ENCODE peak calls at places on chromosomes 3 and 15, in six cellular contexts. X is GM23338, C is HCT116, H is PC-3, M is hepatocyte, F is MM.1S. G is an unnamed sample. For H3K9me2, the result is how much of the 10 kb centered on the place peaks cover.

GRCh38 chr15:50340431-50340830 is 14.6 kb downstream of the GABPB1 start:
- DNase-seq in F (no peak), X (no peak), C (no peak), H (no peak), M (no peak), G (no peak)

GRCh38 chr15:66646308-66646707 is 55.7 kb upstream of the SMAD6 start:
- DNase-seq in C (no peak), H (no peak), F (no peak), X (no peak), M (no peak), G (no peak)

GRCh38 chr15:31606942-31607497 is 280.4 kb downstream of the KLF13 start:
- DNase-seq in X (no peak), H (no peak), F (no peak), C (no peak), M (no peak), G (no peak)

GRCh38 chr15:46251873-46252272 is 617.0 kb downstream of the SQOR start:
- DNase-seq in H (no peak), F (no peak), C (no peak), X (peak), M (no peak), G (no peak)

GRCh38 chr3:69200384-69201068 is 78.1 kb upstream of the LMOD3 start:
- DNase-seq in M (peak), X (peak), C (no peak), F (peak), H (peak), G (peak)

GRCh38 chr3:42014443-42014945 is 52.6 kb upstream of the ULK4 start:
- DNase-seq in C (no peak), M (no peak), X (no peak), H (peak), F (peak), G (no peak)

GRCh38 chr3:97914390-97914789 is 57.8 kb downstream of the RIOX2 start:
- DNase-seq in F (no peak), M (no peak), X (no peak), C (peak), H (peak), G (peak)

GRCh38 chr3:105495021-105495420 is 128.3 kb downstream of the ALCAM start:
- DNase-seq in F (no peak), M (no peak), C (no peak), X (no peak), H (no peak), G (no peak)

GRCh38 chr3:50581459-50581842 is 12.1 kb downstream of the HEMK1 start:
- DNase-seq in X (no peak), F (no peak), C (no peak), M (no peak), H (no peak), G (no peak)

GRCh38 chr3:18667552-18667951 is 242.4 kb upstream of the SATB1 start:
- DNase-seq in F (no peak), H (no peak), M (no peak), C (no peak), X (no peak), G (no peak)

GRCh38 chr3:58206406-58207011 is 4.3 kb downstream of the DNASE1L3 start:
- DNase-seq in M (no peak), F (no peak), H (peak), C (no peak), X (no peak), G (peak)

GRCh38 chr15:94070341-94071275 is 160.8 kb upstream of the MCTP2 start:
- DNase-seq in M (peak), C (no peak), X (peak), H (peak), F (no peak), G (no peak)

GRCh38 chr3:178297204-178297603 is 239.0 kb upstream of the KCNMB2 start:
- DNase-seq in H (no peak), F (no peak), X (no peak), C (no peak), M (no peak), G (no peak)

GRCh38 chr3:32438596-32439344 is 47.1 kb downstream of the CMTM7 start:
- DNase-seq in C (no peak), H (no peak), M (no peak), X (no peak), F (peak), G (no peak)

GRCh38 chr3:127390365-127391025 is 102.6 kb upstream of the PRR20G start:
- DNase-seq in M (no peak), H (no peak), C (no peak), F (no peak), X (no peak), G (no peak)

DNA sequence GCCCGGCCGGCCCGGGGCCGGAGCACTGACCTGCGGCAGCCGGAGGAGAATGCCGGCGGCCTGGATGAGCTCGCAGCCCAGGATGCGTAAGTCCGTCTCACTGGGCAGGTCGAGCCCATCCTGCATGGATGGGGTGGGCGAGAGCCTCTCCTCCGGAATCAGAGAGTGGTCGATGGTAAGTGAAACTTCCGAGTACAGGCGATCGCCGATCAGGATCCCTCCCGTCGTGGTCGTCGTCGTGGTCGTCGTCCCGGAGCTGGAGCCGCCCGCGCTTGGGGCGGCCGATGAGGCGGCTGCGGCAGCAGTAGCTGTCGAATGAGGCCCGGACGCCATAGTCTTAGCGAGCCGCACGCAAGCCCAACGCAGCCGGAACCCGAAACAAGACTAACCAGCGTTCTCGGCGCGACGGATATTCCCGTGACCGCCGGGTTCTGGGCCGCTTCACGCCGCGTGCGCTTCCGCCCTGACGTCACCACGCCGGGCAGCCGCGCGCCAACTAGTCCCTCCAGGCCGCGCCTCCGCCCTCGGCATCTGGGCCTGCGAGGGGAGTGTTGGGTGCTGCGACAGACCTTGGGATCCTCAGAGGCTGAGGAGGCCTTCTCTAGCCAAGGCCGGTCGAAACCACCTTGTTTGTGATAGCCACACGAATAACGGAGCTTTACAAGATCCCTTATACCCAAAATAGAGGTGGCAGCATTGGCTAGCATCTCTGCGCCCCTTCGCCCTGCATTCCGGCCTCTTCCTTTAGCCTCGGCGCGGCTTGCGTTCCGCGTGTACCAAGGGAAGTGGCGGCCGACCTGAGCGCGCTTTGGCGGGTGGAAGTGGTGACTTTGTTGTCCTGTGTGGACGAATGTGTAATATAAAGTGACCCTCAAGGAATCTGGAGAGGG is at the start of gene CCNL1:
- DNase-seq in C (peak), M (peak), X (peak), F (peak), H (peak), G (peak)
- TF ChIP-seq EZH2 in C (no peak), M (no peak), X (no peak), F (no peak), H (no peak), G (no peak)

GRCh38 chr3:115348391-115348790 is 201.3 kb upstream of the ZBTB20 start:
- DNase-seq in X (no peak), H (no peak), M (no peak), F (no peak), C (no peak), G (no peak)
- H3K9me2 ChIP-seq in X (under half), H (under half), M (under half), F (under half), C (under half), G (under half)

DNA sequence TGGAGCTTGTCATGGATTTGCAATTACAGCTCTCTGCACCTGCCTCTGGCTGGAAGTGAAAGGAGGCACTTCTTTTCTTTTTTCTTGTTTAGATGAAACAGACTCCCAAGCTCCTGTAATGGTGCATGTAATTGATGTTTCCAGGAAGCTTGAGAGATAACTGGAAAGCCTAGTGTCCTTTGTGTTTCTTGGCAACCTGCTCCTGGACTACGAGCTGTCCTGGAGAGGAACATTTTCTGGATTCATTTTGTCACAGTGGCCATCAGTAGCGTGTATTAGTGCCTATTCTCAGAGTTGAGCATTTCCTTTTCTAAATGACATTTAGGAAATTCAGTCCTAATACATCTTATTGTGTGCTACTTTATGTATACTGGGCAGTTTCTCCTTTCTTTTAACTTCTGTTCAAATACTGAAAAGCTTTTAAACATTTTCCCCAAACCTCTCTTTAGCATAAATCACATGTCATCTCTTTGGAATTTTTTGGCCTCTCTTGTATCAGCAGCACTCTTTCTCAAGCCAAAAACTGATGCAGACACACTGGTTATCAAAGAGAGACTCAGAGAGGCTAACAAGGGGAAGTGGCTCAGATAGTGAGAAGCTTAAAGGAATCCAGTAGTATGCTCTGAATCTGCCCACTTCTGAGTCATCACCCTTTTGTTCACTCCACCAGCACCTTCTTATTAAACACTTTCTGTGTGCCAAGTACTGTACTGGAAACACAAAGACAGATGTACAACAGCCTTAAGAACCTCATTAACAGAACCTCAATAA is 62.6 kb upstream of the SLC2A2 start:
- DNase-seq in H (peak), F (no peak), M (peak), X (no peak), C (peak), G (peak)
- H3K4me2 ChIP-seq in H (peak), F (no peak), M (no peak), X (no peak), C (peak), G (no peak)

DNA sequence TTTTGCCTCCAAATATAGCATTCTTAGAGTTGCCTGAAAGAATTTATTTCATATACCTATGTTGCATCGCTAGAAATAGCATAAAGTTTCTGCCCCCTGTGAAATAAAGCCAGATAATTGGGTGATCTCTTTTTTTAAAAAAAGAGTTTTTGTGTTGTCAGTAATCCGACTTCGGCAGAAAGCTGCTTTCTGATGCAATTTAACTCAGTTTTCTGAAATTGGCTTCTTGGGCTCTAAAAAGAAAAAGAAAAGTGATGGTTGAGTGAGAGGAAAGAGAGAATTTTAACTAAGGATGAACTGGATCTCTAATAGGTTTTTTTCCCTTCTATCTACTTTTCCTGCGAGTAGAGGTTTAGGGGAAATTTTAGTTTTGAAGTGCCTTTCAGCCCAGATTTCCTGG is 20.9 kb downstream of the RAP2B start:
- DNase-seq in X (no peak), H (no peak), F (no peak), M (no peak), C (no peak), G (no peak)
- TF ChIP-seq EZH2 in X (no peak), H (no peak), F (no peak), M (no peak), C (no peak), G (no peak)

DNA sequence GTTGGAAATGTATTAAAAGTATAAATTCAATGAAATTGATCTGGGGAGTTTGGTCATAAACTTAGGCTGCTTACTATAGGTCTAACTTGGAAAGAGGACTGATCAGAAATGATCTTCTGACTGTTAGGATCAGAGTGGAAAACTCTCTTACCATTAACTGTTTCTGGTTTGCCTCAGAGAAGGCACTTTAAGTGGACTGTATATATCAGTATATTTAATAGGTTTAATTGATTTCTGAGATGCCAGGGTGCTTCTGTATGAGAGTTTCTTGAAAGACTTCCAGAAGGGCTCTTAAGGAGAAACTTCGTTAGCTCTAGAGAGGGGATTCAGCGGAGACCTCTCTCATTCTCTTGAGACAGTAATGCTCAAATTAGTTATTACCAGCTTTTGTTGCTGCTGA is 36.5 kb downstream of the ECT2 start:
- DNase-seq in H (no peak), F (no peak), X (no peak), M (no peak), C (no peak), G (no peak)
- H3K9me2 ChIP-seq in H (under half), F (under half), X (under half), M (under half), C (under half), G (under half)

GRCh38 chr3:160675566-160676124 is 1.3 kb upstream of the ARL14 start:
- DNase-seq in X (no peak), M (no peak), F (no peak), C (no peak), H (peak), G (peak)

GRCh38 chr3:160676547-160677303 is at the start of gene ARL14:
- DNase-seq in X (no peak), H (peak), F (no peak), M (peak), C (peak), G (peak)

GRCh38 chr3:160673188-160673587 is 3.8 kb upstream of the ARL14 start:
- DNase-seq in H (no peak), F (no peak), X (no peak), M (no peak), C (no peak), G (no peak)

GRCh38 chr3:160677459-160677901 is 520 bp downstream of the ARL14 start:
- DNase-seq in C (no peak), X (no peak), M (no peak), H (peak), F (no peak), G (peak)

GRCh38 chr3:160678447-160678846 is 1.5 kb downstream of the ARL14 start:
- DNase-seq in C (no peak), H (peak), X (no peak), M (peak), F (no peak), G (peak)
- H3K4me2 ChIP-seq in C (peak), H (peak), X (no peak), M (peak), F (no peak), G (peak)

DNA sequence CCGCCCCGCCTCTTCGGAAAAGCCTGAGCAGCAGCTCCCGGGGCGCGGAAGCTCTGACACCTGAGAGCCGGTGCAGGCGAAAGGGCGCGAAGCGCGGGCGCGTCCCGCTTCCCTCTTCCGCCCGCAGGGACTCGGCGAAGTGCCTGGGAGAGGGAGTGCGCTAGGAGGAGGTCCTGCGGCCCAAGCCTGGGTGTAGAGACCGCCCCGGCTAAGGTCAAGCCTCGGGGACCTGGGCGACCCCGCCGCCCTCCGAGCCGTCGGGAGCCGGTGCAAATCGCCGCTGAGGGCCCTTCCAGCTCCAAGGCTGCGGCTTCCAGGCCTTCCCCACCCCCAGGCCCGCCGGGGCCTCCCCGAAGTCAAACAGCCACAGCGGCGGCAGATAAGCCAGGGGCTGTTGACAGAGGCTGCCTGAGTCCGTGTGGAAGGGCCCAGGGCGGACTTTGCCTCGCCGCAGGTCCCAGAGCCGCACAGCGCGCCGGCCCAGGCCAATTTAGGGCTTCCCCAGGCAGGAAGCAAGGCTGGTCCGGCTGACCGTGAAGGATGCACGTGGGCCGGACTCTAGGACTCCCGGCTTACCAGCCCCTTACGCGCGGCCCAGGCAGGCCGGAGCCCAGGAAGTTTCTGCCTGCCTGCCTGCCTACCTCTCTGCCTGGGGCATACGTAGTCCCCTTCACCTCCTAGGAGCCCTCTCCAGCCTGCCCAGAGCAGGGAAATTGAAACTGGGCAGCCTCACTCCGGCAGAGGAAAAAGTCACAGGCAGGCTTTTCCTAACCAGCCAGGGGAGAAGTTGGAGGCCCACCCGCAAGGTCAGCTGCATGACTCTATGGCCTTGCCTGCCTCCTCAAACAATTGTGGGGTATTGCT is 2.3 kb downstream of the ITPKA start:
- DNase-seq in H (no peak), C (no peak), F (no peak), M (peak), X (peak), G (no peak)
- TF ChIP-seq EZH2 in H (no peak), C (no peak), F (no peak), M (peak), X (peak), G (no peak)

DNA sequence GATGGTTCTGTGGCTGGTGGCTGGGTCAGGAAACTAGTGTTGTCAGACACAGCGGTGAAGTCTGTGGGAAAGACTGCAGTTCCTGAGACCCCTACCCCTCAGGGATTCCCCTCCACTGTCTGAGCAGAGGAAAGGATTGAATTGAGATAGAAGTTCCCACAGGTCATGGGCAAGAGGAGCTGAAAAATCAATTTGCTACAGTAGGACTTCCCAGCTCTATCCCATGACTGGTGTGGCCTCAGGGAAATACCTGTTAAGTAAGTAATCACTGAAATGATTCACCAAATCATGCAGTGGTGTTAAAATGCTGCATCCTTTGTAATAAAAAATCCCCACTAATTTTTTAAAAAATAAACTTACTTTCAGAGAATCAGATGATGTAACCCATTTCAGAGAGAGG is 45.0 kb upstream of the SPRED1 start:
- DNase-seq in F (no peak), H (peak), C (no peak), M (no peak), X (no peak), G (peak)
- H3K9me2 ChIP-seq in F (under half), H (under half), C (under half), M (under half), X (under half), G (under half)